ENCODE peak calls at places on chromosomes 6 and 20, in six cellular contexts. Z, D, J, I, F and L are unnamed samples.
A peak's percentile ranks its signal among the peaks of the same experiment; 100 is the strongest.

GRCh38 chr20:61666471-61666832 is 399.2 kb downstream of the TAF4 start:
- DNase-seq in Z (no peak), D (no peak), J (no peak), I (no peak), F (no peak), L (no peak)

GRCh38 chr20:38181207-38181693 is 16.2 kb upstream of the TGM2 start:
- DNase-seq in Z (peak; percentile 34), D (no peak), J (no peak), I (no peak), F (peak; percentile 11), L (no peak)

GRCh38 chr20:10877345-10877744 is 203.5 kb upstream of the JAG1 start:
- DNase-seq in Z (peak; percentile 20), D (peak; percentile 55), J (no peak), I (no peak), F (peak; percentile 30), L (no peak)

GRCh38 chr6:119536666-119537065 is 187.1 kb upstream of the MAN1A1 start:
- DNase-seq in Z (no peak), D (no peak), J (no peak), I (no peak), F (no peak), L (no peak)

GRCh38 chr6:337782-338464 is 45.6 kb downstream of the DUSP22 start:
- DNase-seq in Z (no peak), D (no peak), J (no peak), I (no peak), F (no peak), L (no peak)

GRCh38 chr6:113969888-113970807 is 800 bp downstream of the HDAC2 start:
- DNase-seq in Z (peak; percentile 80), D (peak; percentile 31), J (peak; percentile 72), I (no peak), F (peak; percentile 45), L (peak; percentile 73)

GRCh38 chr6:46305833-46306232 is 135.1 kb upstream of the ENPP5 start:
- DNase-seq in Z (no peak), D (no peak), J (no peak), I (no peak), F (no peak), L (no peak)

GRCh38 chr6:139965393-139965792 is 590.9 kb upstream of the CITED2 start:
- DNase-seq in Z (no peak), D (peak; percentile 81), J (peak; percentile 15), I (no peak), F (no peak), L (peak; percentile 27)

GRCh38 chr6:13098808-13099570 is 229.3 kb downstream of the TBC1D7 start:
- DNase-seq in Z (no peak), D (no peak), J (peak; percentile 36), I (no peak), F (no peak), L (no peak)

GRCh38 chr6:52065621-52066020 is 21.8 kb downstream of the PKHD1 start:
- DNase-seq in Z (no peak), D (no peak), J (no peak), I (no peak), F (no peak), L (no peak)

GRCh38 chr20:52683761-52684160 is 288.4 kb upstream of the TSHZ2 start:
- DNase-seq in Z (no peak), D (no peak), J (no peak), I (no peak), F (no peak), L (no peak)

GRCh38 chr6:167965602-167966539 is 31.6 kb upstream of the KIF25 start:
- DNase-seq in Z (no peak), D (no peak), J (no peak), I (no peak), F (no peak), L (no peak)
- H3K4me1 ChIP-seq in Z (no peaks in the 10 kb centered on the region), D (no peaks in the 10 kb centered on the region), J (no peaks in the 10 kb centered on the region), I (peaks cover 36% of the 10 kb centered on the region), F (no peaks in the 10 kb centered on the region), L (no peaks in the 10 kb centered on the region)

DNA sequence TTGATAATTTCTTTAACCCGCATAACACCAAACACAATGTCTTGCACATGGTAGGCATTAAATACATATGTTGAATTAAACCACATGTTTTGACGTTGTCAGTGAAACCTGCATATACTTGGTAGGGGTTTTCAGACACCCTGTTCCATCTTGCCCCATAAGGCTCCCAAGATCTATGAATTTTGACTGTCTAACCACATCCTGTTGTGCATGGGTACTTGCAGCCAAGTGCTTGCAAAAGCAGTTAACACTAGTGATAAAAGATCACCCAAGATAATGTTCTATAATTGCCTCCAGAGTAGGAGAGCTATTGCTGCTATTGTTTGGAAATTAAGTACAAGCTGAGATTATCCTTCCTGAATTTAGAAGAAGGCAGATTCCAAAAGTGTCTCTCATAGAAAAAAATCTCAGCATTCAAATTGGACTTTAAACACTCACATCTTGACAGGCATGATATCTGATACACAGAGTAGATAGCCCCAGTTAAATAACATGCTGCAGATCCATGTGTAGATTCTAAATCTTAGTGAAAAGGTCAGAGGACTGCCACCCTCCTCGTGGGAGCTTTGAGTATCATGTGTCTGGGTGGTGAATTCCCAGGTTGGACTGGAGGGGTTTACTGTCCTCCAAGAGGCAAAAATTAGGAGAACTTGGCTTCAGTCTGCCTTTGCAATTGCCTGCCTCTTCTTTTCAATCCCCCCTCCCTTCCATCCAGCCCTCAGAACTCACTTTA is 25.8 kb upstream of the CCN6 start:
- DNase-seq in Z (no peak), D (no peak), J (no peak), I (no peak), F (no peak), L (no peak)
- H3K4me1 ChIP-seq in Z (no peaks in the 10 kb centered on the region), D (no peaks in the 10 kb centered on the region), J (peaks cover 7% of the 10 kb centered on the region), I (no peaks in the 10 kb centered on the region), F (no peaks in the 10 kb centered on the region), L (no peaks in the 10 kb centered on the region)

GRCh38 chr6:37244430-37245310 is 12.9 kb upstream of the TBC1D22B start:
- DNase-seq in Z (no peak), D (peak; percentile 100), J (peak; percentile 99), I (no peak), F (peak; percentile 85), L (no peak)
- H3K4me1 ChIP-seq in Z (no peaks in the 10 kb centered on the region), D (peaks cover 23% of the 10 kb centered on the region), J (peaks cover 62% of the 10 kb centered on the region), I (peaks cover 59% of the 10 kb centered on the region), F (no peaks in the 10 kb centered on the region), L (no peaks in the 10 kb centered on the region)

GRCh38 chr20:57693670-57694329 is 16.0 kb downstream of the PMEPA1 start:
- DNase-seq in Z (no peak), D (no peak), J (no peak), I (no peak), F (no peak), L (no peak)
- H3K4me1 ChIP-seq in Z (no peaks in the 10 kb centered on the region), D (peaks cover 7% of the 10 kb centered on the region), J (peaks cover 11% of the 10 kb centered on the region), I (peaks cover 95% of the 10 kb centered on the region), F (peaks cover 15% of the 10 kb centered on the region), L (peaks cover 34% of the 10 kb centered on the region)

GRCh38 chr6:134245691-134246090 is 72.2 kb downstream of the SGK1 start:
- DNase-seq in Z (no peak), D (no peak), J (no peak), I (no peak), F (no peak), L (no peak)
- H3K4me1 ChIP-seq in Z (no peaks in the 10 kb centered on the region), D (no peaks in the 10 kb centered on the region), J (peaks cover 7% of the 10 kb centered on the region), I (peaks cover 25% of the 10 kb centered on the region), F (no peaks in the 10 kb centered on the region), L (peaks cover 3% of the 10 kb centered on the region)

DNA sequence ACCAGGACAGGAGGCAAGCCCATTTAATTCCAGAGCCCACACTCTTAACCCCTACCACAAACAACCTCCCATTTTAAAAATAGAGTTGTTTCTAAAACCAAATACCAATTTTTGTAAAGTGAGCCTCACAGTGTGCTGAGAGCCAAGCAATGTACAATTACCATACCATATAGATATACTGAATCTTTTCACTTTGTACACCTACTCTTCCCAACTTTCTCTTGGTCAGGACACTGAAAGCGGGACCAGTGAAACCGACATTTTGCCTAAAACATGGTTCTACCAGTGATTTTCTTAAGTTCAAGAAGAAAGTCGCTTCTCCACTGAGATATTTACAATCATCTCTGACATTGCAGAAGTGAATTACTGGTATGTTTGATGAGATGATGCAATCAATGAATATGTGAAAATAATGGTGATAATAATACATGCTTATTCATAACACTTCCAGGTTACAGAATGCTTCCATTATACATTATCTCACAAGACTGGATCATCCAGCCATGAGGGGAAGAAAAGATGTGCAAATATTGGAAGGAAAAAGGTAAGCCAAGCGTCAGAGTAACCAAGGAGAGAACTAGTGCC is 74.1 kb downstream of the HIVEP2 start:
- DNase-seq in Z (no peak), D (no peak), J (peak; percentile 19), I (no peak), F (no peak), L (no peak)
- H3K4me1 ChIP-seq in Z (no peaks in the 10 kb centered on the region), D (peaks cover 6% of the 10 kb centered on the region), J (peaks cover 69% of the 10 kb centered on the region), I (peaks cover 35% of the 10 kb centered on the region), F (no peaks in the 10 kb centered on the region), L (peaks cover 12% of the 10 kb centered on the region)

GRCh38 chr6:90277301-90278011 is 19.2 kb downstream of the BACH2 start:
- DNase-seq in Z (no peak), D (no peak), J (no peak), I (no peak), F (no peak), L (no peak)

GRCh38 chr6:90273863-90274262 is 22.8 kb downstream of the BACH2 start:
- DNase-seq in Z (no peak), D (no peak), J (no peak), I (no peak), F (no peak), L (no peak)

GRCh38 chr6:90274481-90275030 is 22.1 kb downstream of the BACH2 start:
- DNase-seq in Z (peak; percentile 23), D (no peak), J (no peak), I (no peak), F (no peak), L (peak; percentile 61)

DNA sequence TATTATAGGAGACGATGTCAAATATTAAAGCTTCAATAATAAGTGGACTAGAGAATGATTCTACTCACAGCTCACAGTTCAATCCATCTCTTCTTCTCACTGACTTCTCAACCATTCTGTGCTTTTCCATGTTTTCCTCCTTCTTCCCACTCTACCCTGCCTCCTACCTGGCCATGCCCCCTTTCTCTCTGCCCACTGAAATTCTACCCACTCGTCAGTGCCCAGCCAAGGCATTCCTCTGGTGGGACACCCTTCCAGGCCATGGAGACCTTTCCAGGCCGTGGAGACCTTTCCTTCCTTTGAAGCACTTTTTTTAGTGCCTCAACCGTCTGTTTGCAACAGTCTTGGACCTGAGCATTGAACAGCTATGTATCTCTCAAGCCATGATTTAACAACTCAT is 18.5 kb downstream of the BACH2 start:
- DNase-seq in Z (no peak), D (no peak), J (no peak), I (no peak), F (no peak), L (no peak)
- H3K4me1 ChIP-seq in Z (peaks cover 4% of the 10 kb centered on the region), D (no peaks in the 10 kb centered on the region), J (no peaks in the 10 kb centered on the region), I (no peaks in the 10 kb centered on the region), F (no peaks in the 10 kb centered on the region), L (no peaks in the 10 kb centered on the region)

DNA sequence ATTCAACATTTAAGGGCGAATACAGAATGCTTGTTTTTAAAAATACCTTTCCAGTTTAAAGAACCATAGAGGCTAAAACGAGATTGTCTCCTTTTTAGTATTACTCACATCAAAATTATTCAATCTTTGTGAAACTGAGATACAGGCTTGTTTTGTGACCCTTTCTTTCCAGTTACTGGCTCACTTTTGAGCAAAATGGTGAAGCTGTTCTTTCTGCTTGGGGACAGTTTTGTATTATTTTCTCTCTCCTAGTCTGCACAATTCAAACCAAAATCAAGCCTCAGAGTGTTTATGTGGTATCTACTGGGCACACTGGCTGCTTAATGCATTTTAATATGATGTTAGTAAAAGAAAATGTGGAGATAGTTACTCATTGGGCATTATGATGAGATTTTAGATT is 36.5 kb downstream of the HIVEP1 start:
- DNase-seq in Z (no peak), D (no peak), J (peak; percentile 26), I (no peak), F (no peak), L (no peak)
- H3K4me1 ChIP-seq in Z (no peaks in the 10 kb centered on the region), D (peaks cover 2% of the 10 kb centered on the region), J (peaks cover 12% of the 10 kb centered on the region), I (peaks cover 18% of the 10 kb centered on the region), F (no peaks in the 10 kb centered on the region), L (no peaks in the 10 kb centered on the region)

GRCh38 chr6:149900620-149901443 is 2.9 kb upstream of the RAET1E start:
- DNase-seq in Z (no peak), D (no peak), J (no peak), I (no peak), F (no peak), L (no peak)
- H3K4me1 ChIP-seq in Z (no peaks in the 10 kb centered on the region), D (peaks cover 19% of the 10 kb centered on the region), J (peaks cover 21% of the 10 kb centered on the region), I (peaks cover 27% of the 10 kb centered on the region), F (no peaks in the 10 kb centered on the region), L (no peaks in the 10 kb centered on the region)